ENCODE peak calls at places on chromosomes 4 and X, in eight cellular contexts. V is ovary, J is uterus, T is sigmoid colon, Y is tibial nerve, H is left ventricle myocardium inferior, E is right atrium auricular region, I is upper lobe of right lung. N is an unnamed sample.

GRCh38 chr4:53656421-53656981 is 65.2 kb upstream of the LNX1 start:
- DNase-seq in V (no peak), J (peak), T (peak), Y (peak), H (no peak), E (no peak), I (no peak), N (no peak)

GRCh38 chrX:37348237-37349130 is 680 bp upstream of the PRRG1 start:
- DNase-seq in V (no peak), J (no peak), T (no peak), Y (no peak), H (no peak), E (no peak), I (no peak), N (no peak)

GRCh38 chr4:79249879-79250503 is 75.9 kb downstream of the NAA11 start:
- DNase-seq in V (no peak), J (no peak), T (peak), Y (no peak), H (no peak), E (no peak), I (no peak), N (no peak)

GRCh38 chr4:102531441-102531840 is 30.3 kb downstream of the NFKB1 start:
- DNase-seq in V (no peak), J (no peak), T (no peak), Y (no peak), H (no peak), E (no peak), I (no peak), N (no peak)

GRCh38 chr4:171718069-171718468 is 95.1 kb upstream of the GALNTL6 start:
- DNase-seq in V (no peak), J (no peak), T (no peak), Y (no peak), H (no peak), E (no peak), I (no peak), N (no peak)

GRCh38 chr4:123349401-123350190 is 47.0 kb upstream of the SPRY1 start:
- DNase-seq in V (no peak), J (no peak), T (no peak), Y (no peak), H (no peak), E (no peak), I (no peak), N (no peak)

GRCh38 chr4:76233967-76234678 is 17.4 kb upstream of the FAM47E start:
- DNase-seq in V (no peak), J (no peak), T (no peak), Y (no peak), H (no peak), E (no peak), I (peak), N (no peak)

GRCh38 chr4:107467461-107467860 is 252.6 kb downstream of the PAPSS1 start:
- DNase-seq in V (no peak), J (no peak), T (no peak), Y (no peak), H (no peak), E (no peak), I (no peak), N (no peak)

GRCh38 chr4:17066972-17067371 is 168.5 kb upstream of the LDB2 start:
- DNase-seq in V (no peak), J (peak), T (no peak), Y (no peak), H (no peak), E (no peak), I (no peak), N (no peak)

GRCh38 chrX:14363719-14364118 is 165.6 kb upstream of the GLRA2 start:
- DNase-seq in V (no peak), J (no peak), T (no peak), Y (no peak), H (no peak), E (no peak), I (no peak), N (no peak)

GRCh38 chr4:122796801-122797404 is 29.7 kb upstream of the FGF2 start:
- DNase-seq in V (no peak), J (no peak), T (no peak), Y (no peak), H (no peak), E (no peak), I (no peak), N (no peak)

GRCh38 chr4:81493895-81494490 is 22.3 kb upstream of the RASGEF1B start:
- DNase-seq in V (no peak), J (no peak), T (no peak), Y (no peak), H (no peak), E (no peak), I (no peak), N (no peak)

GRCh38 chrX:4710618-4711433 is 997.4 kb upstream of the PRKX start:
- DNase-seq in V (no peak), J (no peak), T (no peak), Y (no peak), H (no peak), E (no peak), I (no peak), N (no peak)

GRCh38 chrX:23503835-23504539 is 163.3 kb upstream of the PRDX4 start:
- DNase-seq in V (no peak), J (no peak), T (peak), Y (peak), H (peak), E (peak), I (peak), N (peak)

GRCh38 chr4:76572224-76572623 is 137.2 kb downstream of the SHROOM3 start:
- DNase-seq in V (no peak), J (no peak), T (no peak), Y (no peak), H (no peak), E (no peak), I (no peak), N (no peak)

GRCh38 chr4:72942565-72942964 is 127.0 kb downstream of the COX18 start:
- DNase-seq in V (no peak), J (no peak), T (no peak), Y (no peak), H (no peak), E (no peak), I (no peak), N (no peak)

GRCh38 chr4:120870279-120870673 is 52.2 kb downstream of the PRDM5 start:
- DNase-seq in V (no peak), J (no peak), T (no peak), Y (no peak), H (no peak), E (no peak), I (no peak), N (no peak)

GRCh38 chrX:18288716-18289115 is 65.8 kb downstream of the SCML2 start:
- DNase-seq in V (no peak), J (no peak), T (no peak), Y (no peak), H (no peak), E (no peak), I (no peak), N (no peak)

GRCh38 chrX:115906881-115907280 is 263.7 kb upstream of the AGTR2 start:
- DNase-seq in V (no peak), J (no peak), T (no peak), Y (no peak), H (no peak), E (no peak), I (no peak), N (no peak)

GRCh38 chr4:153197301-153197700 is 6.9 kb upstream of the TRIM2 start:
- DNase-seq in V (no peak), J (no peak), T (peak), Y (no peak), H (no peak), E (no peak), I (no peak), N (no peak)

GRCh38 chr4:98938386-98938785 is 9.5 kb upstream of the EIF4E start:
- DNase-seq in V (no peak), J (no peak), T (no peak), Y (no peak), H (no peak), E (no peak), I (no peak), N (no peak)

GRCh38 chr4:138650917-138651564 is 364.5 kb upstream of the NOCT start:
- DNase-seq in V (no peak), J (peak), T (no peak), Y (no peak), H (no peak), E (no peak), I (no peak), N (no peak)

GRCh38 chr4:541271-541670 is 34.8 kb downstream of the TMEM271 start:
- DNase-seq in V (no peak), J (no peak), T (no peak), Y (no peak), H (no peak), E (no peak), I (no peak), N (no peak)

GRCh38 chr4:111283066-111283677 is 660.3 kb upstream of the PITX2 start:
- DNase-seq in V (no peak), J (no peak), T (peak), Y (peak), H (peak), E (no peak), I (peak), N (no peak)

GRCh38 chrX:150227321-150227860 is 135.7 kb upstream of the MAMLD1 start:
- DNase-seq in V (no peak), J (no peak), T (no peak), Y (no peak), H (no peak), E (peak), I (no peak), N (no peak)

GRCh38 chr4:7719354-7720174 is 220.1 kb downstream of the AFAP1 start:
- DNase-seq in V (peak), J (peak), T (no peak), Y (peak), H (peak), E (no peak), I (peak), N (no peak)
- TF ChIP-seq CTCF in V (peak), J (peak), T (peak), Y (peak), H (peak), E (peak), I (peak), N (peak)

GRCh38 chr4:6731301-6731641 is 15.3 kb downstream of the BLOC1S4 start:
- DNase-seq in V (no peak), J (no peak), T (no peak), Y (no peak), H (no peak), E (no peak), I (no peak), N (peak)

GRCh38 chr4:6732441-6733357 is 16.7 kb downstream of the BLOC1S4 start:
- DNase-seq in V (peak), J (peak), T (peak), Y (peak), H (peak), E (peak), I (peak), N (peak)

GRCh38 chr4:6734165-6734786 is 18.3 kb downstream of the BLOC1S4 start:
- DNase-seq in V (no peak), J (no peak), T (no peak), Y (no peak), H (no peak), E (no peak), I (no peak), N (no peak)

GRCh38 chr4:6731780-6732179 is 15.8 kb downstream of the BLOC1S4 start:
- DNase-seq in V (no peak), J (no peak), T (no peak), Y (no peak), H (no peak), E (no peak), I (no peak), N (no peak)

DNA sequence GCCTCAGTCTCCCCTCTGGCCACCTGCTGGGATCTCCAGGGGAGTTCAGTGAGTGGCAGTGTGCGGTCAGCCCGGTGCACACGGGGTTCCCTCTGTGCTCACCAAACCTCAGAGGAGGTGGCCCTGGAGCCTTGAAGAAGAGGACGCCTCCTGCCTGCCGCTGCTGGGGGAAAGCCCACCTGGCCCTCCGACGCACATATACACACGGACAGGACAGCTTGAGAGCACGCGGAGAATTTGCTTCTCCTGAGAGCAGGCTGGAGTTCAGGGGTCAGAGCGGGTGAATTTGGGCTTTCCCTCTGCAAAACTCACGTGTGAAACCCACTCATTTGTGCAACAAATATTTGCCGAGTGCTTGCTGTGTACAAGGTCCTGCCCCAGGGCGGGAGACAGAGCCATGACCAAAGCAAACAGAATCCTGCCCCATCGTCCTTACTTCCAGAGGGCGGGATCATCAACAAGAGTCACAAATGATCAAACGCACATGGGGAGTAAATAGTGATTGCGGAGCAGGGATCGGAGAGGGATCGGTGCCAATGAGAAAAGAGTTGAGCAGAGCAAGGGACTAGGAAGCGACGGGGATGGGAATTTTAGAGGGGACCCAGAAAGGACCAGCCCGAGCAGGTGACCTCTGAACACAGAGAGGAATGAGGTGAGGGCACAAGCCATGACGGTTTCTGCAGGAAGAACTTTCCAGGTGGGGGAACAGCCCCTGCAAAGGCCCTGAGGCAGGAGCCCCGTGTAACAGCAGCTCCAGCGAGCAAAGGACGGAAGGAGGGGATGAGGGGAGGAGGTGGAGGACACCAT is 17.6 kb downstream of the BLOC1S4 start:
- DNase-seq in V (no peak), J (no peak), T (no peak), Y (no peak), H (no peak), E (no peak), I (no peak), N (no peak)
- H3K27ac ChIP-seq in V (no peak), J (no peak), T (peak), Y (no peak), H (peak), E (peak), I (peak), N (peak)

DNA sequence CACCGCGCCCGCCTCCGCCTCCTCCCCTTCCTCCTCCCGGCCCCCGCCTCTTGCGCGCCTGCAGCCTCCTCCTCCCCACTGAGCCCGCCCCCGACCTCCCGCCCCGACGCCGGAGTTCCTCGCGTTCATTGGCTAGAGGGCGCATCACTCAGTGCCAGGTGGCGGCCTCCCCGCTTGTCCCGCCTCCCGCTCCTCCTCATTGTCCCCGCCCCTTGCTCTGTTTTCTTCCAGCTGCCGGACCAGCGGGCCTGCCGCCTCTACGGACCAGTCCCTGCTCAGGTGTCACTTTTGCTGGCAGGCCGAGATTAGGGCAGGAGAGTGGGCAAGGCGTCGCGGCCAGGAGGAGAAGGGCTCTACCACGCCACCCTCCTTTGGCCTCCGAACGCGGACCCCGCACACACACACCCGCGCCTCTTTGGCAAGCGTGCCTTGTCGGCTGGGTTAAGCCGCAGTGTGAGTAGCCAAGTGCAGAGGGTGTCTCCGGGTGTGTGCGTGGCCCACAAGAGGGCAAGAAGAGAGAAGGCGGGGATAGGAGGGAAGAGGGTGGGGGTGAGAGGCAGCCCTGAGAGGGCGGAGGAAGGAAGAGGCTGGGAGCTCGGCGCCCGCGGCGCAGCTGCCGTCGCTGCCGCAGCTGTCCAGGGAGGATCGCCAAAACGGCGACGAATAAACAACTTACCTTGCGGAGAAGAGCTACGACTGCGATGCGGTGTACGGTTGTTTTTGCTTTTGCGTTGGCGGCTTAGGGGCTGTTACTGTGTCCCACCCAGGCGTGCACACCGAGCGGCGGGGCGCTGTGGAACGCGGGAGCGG is 436 bp upstream of the PPP3CA start:
- DNase-seq in V (peak), J (peak), T (peak), Y (peak), H (peak), E (peak), I (peak), N (peak)
- TF ChIP-seq CTCF in V (no peak), J (no peak), T (peak), Y (peak), H (peak), E (peak), I (no peak), N (no peak)

DNA sequence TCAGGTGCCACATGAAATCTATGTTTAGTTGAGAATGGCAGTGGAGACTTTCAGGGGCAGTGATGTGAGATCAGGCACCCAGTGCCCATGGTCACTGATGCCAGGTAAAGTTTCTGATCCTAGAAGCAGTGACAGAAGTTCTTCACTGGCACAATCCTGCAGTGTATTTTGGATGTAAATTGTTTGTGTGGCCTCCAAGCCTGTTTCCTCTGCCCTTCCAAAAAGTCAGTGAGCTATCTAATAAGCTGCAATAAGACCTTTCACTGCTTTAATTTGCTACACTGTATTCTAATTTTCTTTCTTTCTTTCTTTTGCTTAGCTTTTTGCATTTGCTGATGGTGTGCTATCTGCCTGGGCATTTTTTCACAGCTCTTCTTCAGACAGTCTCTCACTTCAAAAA is 1348.6 kb downstream of the ADGRL3 start:
- DNase-seq in V (no peak), J (no peak), T (no peak), Y (no peak), H (no peak), E (no peak), I (no peak), N (no peak)
- H3K27ac ChIP-seq in V (no peak), J (no peak), T (no peak), Y (no peak), H (peak), E (peak), I (no peak), N (no peak)

GRCh38 chr4:165355900-165356300 is 22.9 kb upstream of the CPE start:
- DNase-seq in V (no peak), J (peak), T (no peak), Y (no peak), H (no peak), E (no peak), I (no peak), N (no peak)
- TF ChIP-seq CTCF in V (no peak), J (peak), T (no peak), Y (no peak), H (peak), E (peak), I (peak), N (peak)

GRCh38 chrX:30156009-30156408 is 59.4 kb upstream of the MAGEB2 start:
- DNase-seq in V (no peak), J (no peak), T (no peak), Y (no peak), H (no peak), E (no peak), I (no peak), N (no peak)
- H3K27ac ChIP-seq in V (no peak), J (no peak), T (no peak), Y (no peak), H (no peak), E (no peak), I (no peak), N (no peak)

DNA sequence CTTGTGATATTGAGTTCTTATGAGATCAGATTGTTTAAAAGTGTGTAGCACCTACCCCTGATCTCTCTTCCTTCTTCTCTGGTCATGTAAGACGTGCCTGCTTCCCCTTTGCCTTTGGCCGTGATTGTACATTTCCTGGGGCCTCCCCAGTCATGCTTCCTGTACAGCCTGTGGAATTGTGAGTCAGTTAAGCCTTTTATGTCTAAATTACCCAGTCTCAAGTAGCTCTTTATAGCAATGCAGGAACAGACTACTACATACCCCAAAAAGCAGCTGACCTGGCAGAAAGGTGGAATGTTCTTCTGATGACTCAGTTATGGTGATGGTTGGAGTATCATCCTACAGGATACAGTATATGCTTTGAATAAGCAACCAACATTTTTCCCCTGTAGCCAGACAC is 11.4 kb upstream of the MCUB start:
- DNase-seq in V (no peak), J (no peak), T (no peak), Y (no peak), H (no peak), E (no peak), I (no peak), N (no peak)
- TF ChIP-seq CTCF in V (no peak), J (no peak), T (no peak), Y (no peak), H (no peak), E (no peak), I (no peak), N (no peak)